ENCODE peak calls at places on chromosomes 2 and 18, in nine cellular contexts. M is progenitor cell of endocrine pancreas, Y is endothelial cell, B is HFFc6, H is BJ, E is adrenal gland, U is GM13976, A is astrocyte, T is fibroblast of the aortic adventitia. I is an unnamed sample.

GRCh38 chr2:199680482-199680881 is 170.5 kb downstream of the FTCDNL1 start:
- DNase-seq in M (no peak), Y (no peak), B (no peak), H (no peak), E (no peak), U (no peak), A (no peak), T (no peak), I (no peak)

GRCh38 chr2:145220496-145220895 is 700.6 kb upstream of the ZEB2 start:
- DNase-seq in M (no peak), Y (no peak), B (no peak), H (no peak), E (no peak), U (no peak), A (no peak), T (no peak), I (no peak)

GRCh38 chr2:120419073-120419472 is 73.1 kb downstream of the INHBB start:
- DNase-seq in M (no peak), Y (no peak), B (no peak), H (no peak), E (no peak), U (no peak), A (no peak), T (no peak), I (no peak)

GRCh38 chr2:79903601-79904000 is 390.8 kb downstream of the CTNNA2 start:
- DNase-seq in M (no peak), Y (no peak), B (no peak), H (no peak), E (no peak), U (no peak), A (no peak), T (no peak), I (no peak)

GRCh38 chr18:11728247-11728646 is 39.2 kb downstream of the GNAL start:
- DNase-seq in M (no peak), Y (peak), B (no peak), H (no peak), E (no peak), U (peak), A (no peak), T (peak), I (peak)

GRCh38 chr2:136207665-136208064 is 89.7 kb upstream of the CXCR4 start:
- DNase-seq in M (no peak), Y (no peak), B (no peak), H (no peak), E (no peak), U (no peak), A (no peak), T (no peak), I (no peak)

GRCh38 chr2:101120124-101120996 is 30.8 kb downstream of the TBC1D8 start:
- DNase-seq in M (no peak), Y (no peak), B (peak), H (peak), E (peak), U (no peak), A (peak), T (peak), I (peak)

GRCh38 chr2:189254268-189254883 is 74.8 kb upstream of the COL5A2 start:
- DNase-seq in M (no peak), Y (no peak), B (peak), H (peak), E (no peak), U (no peak), A (peak), T (peak), I (peak)

GRCh38 chr2:85887566-85888019 is 1.2 kb downstream of the ST3GAL5 start:
- DNase-seq in M (no peak), Y (peak), B (peak), H (no peak), E (peak), U (peak), A (no peak), T (peak), I (peak)

GRCh38 chr2:231926180-231926741 is at the start of gene NPPC:
- DNase-seq in M (peak), Y (peak), B (peak), H (no peak), E (peak), U (peak), A (peak), T (peak), I (peak)

GRCh38 chr2:172342056-172342455 is 85.3 kb upstream of the ITGA6 start:
- DNase-seq in M (no peak), Y (no peak), B (no peak), H (no peak), E (no peak), U (no peak), A (no peak), T (no peak), I (no peak)

GRCh38 chr18:8657873-8658521 is 47.4 kb upstream of the MTCL1 start:
- DNase-seq in M (no peak), Y (no peak), B (no peak), H (no peak), E (no peak), U (no peak), A (peak), T (peak), I (peak)

GRCh38 chr2:227534714-227535113 is 62.8 kb downstream of the AGFG1 start:
- DNase-seq in M (no peak), Y (no peak), B (no peak), H (no peak), E (no peak), U (no peak), A (no peak), T (no peak), I (no peak)

GRCh38 chr2:65064728-65065552 is 8.7 kb downstream of the CEP68 start:
- DNase-seq in M (no peak), Y (no peak), B (peak), H (peak), E (peak), U (peak), A (peak), T (peak), I (peak)

GRCh38 chr18:58386780-58387179 is 242.1 kb downstream of the ALPK2 start:
- DNase-seq in M (no peak), Y (no peak), B (no peak), H (no peak), E (no peak), U (no peak), A (no peak), T (no peak), I (no peak)

GRCh38 chr2:189535433-189535832 is 45.2 kb downstream of the SLC40A1 start:
- DNase-seq in M (no peak), Y (no peak), B (no peak), H (no peak), E (no peak), U (no peak), A (no peak), T (no peak), I (no peak)

GRCh38 chr2:170942615-170943014 is 13.6 kb downstream of the GORASP2 start:
- DNase-seq in M (no peak), Y (no peak), B (no peak), H (peak), E (no peak), U (no peak), A (no peak), T (no peak), I (no peak)

GRCh38 chr2:238970553-238971081 is 122.7 kb downstream of the TWIST2 start:
- DNase-seq in M (peak), Y (peak), B (peak), H (no peak), E (peak), U (peak), A (peak), T (peak), I (peak)

GRCh38 chr18:27057459-27058302 is 127.4 kb downstream of the CHST9 start:
- DNase-seq in M (no peak), Y (no peak), B (no peak), H (no peak), E (no peak), U (no peak), A (no peak), T (no peak), I (no peak)

GRCh38 chr2:39308778-39309177 is 65.0 kb upstream of the CDKL4 start:
- DNase-seq in M (no peak), Y (no peak), B (no peak), H (no peak), E (no peak), U (no peak), A (no peak), T (no peak), I (no peak)

GRCh38 chr2:194291104-194291503 is 1365.9 kb upstream of the SLC39A10 start:
- DNase-seq in M (no peak), Y (no peak), B (no peak), H (no peak), E (no peak), U (no peak), A (no peak), T (no peak), I (no peak)

GRCh38 chr2:222576390-222577081 is 79.4 kb downstream of the FARSB start:
- DNase-seq in M (no peak), Y (no peak), B (peak), H (no peak), E (no peak), U (no peak), A (no peak), T (no peak), I (no peak)

GRCh38 chr18:40851014-40851429 is 1104.0 kb upstream of the PIK3C3 start:
- DNase-seq in M (no peak), Y (no peak), B (no peak), H (no peak), E (no peak), U (no peak), A (peak), T (peak), I (peak)

GRCh38 chr2:177598321-177598922 is 205.8 kb downstream of the AGPS start:
- DNase-seq in M (no peak), Y (no peak), B (no peak), H (peak), E (no peak), U (no peak), A (peak), T (peak), I (peak)

GRCh38 chr2:105328281-105329196 is 996 bp downstream of the TGFBRAP1 start:
- DNase-seq in M (no peak), Y (no peak), B (peak), H (no peak), E (peak), U (peak), A (no peak), T (peak), I (peak)

GRCh38 chr2:197786010-197786877 is 1.1 kb upstream of the BOLL start:
- DNase-seq in M (peak), Y (peak), B (no peak), H (no peak), E (no peak), U (peak), A (no peak), T (no peak), I (no peak)

GRCh38 chr2:140338827-140339226 is 1558.6 kb upstream of the NXPH2 start:
- DNase-seq in M (no peak), Y (no peak), B (no peak), H (no peak), E (no peak), U (no peak), A (no peak), T (no peak), I (no peak)

GRCh38 chr2:101410716-101411115 is 23.4 kb upstream of the CREG2 start:
- DNase-seq in M (no peak), Y (no peak), B (no peak), H (no peak), E (no peak), U (no peak), A (no peak), T (no peak), I (no peak)

GRCh38 chr18:70373062-70373519 is 84.2 kb downstream of the SOCS6 start:
- DNase-seq in M (no peak), Y (no peak), B (peak), H (peak), E (no peak), U (no peak), A (peak), T (peak), I (peak)

GRCh38 chr2:38723173-38723572 is 28.0 kb downstream of the SRSF7 start:
- DNase-seq in M (no peak), Y (no peak), B (no peak), H (no peak), E (no peak), U (peak), A (no peak), T (no peak), I (no peak)

GRCh38 chr2:122519366-122519765 is 763.9 kb downstream of the TSN start:
- DNase-seq in M (no peak), Y (no peak), B (no peak), H (no peak), E (no peak), U (no peak), A (no peak), T (no peak), I (peak)

GRCh38 chr18:35474884-35475283 is 22.9 kb downstream of the INO80C start:
- DNase-seq in M (no peak), Y (no peak), B (no peak), H (no peak), E (no peak), U (no peak), A (peak), T (no peak), I (peak)

GRCh38 chr2:19933351-19933981 is 31.7 kb upstream of the TTC32 start:
- DNase-seq in M (no peak), Y (no peak), B (peak), H (peak), E (no peak), U (peak), A (peak), T (peak), I (peak)

GRCh38 chr2:64922482-64923384 is 66.5 kb upstream of the SLC1A4 start:
- DNase-seq in M (peak), Y (no peak), B (no peak), H (no peak), E (peak), U (no peak), A (no peak), T (no peak), I (no peak)

GRCh38 chr2:231461516-231461971 is 2.7 kb downstream of the NCL start:
- DNase-seq in M (no peak), Y (no peak), B (no peak), H (no peak), E (no peak), U (no peak), A (no peak), T (no peak), I (no peak)

GRCh38 chr18:37393945-37394609 is 171.5 kb downstream of the CELF4 start:
- DNase-seq in M (peak), Y (peak), B (peak), H (peak), E (peak), U (peak), A (peak), T (peak), I (peak)
- TF ChIP-seq CTCF in M (peak), Y (no peak), B (peak), H (peak), E (no peak), U (no peak), A (no peak), T (no peak), I (no peak)

GRCh38 chr18:77749189-77749588 is 499.5 kb downstream of the GALR1 start:
- DNase-seq in M (no peak), Y (peak), B (no peak), H (no peak), E (no peak), U (no peak), A (no peak), T (no peak), I (no peak)
- TF ChIP-seq CTCF in M (peak), Y (peak), B (peak), H (no peak), E (no peak), U (peak), A (no peak), T (no peak), I (peak)

GRCh38 chr2:75787532-75788132 is 76.9 kb upstream of the GCFC2 start:
- DNase-seq in M (no peak), Y (no peak), B (peak), H (no peak), E (no peak), U (no peak), A (peak), T (peak), I (peak)
- TF ChIP-seq CTCF in M (peak), Y (peak), B (peak), H (peak), E (peak), U (peak), A (peak), T (peak), I (peak)

DNA sequence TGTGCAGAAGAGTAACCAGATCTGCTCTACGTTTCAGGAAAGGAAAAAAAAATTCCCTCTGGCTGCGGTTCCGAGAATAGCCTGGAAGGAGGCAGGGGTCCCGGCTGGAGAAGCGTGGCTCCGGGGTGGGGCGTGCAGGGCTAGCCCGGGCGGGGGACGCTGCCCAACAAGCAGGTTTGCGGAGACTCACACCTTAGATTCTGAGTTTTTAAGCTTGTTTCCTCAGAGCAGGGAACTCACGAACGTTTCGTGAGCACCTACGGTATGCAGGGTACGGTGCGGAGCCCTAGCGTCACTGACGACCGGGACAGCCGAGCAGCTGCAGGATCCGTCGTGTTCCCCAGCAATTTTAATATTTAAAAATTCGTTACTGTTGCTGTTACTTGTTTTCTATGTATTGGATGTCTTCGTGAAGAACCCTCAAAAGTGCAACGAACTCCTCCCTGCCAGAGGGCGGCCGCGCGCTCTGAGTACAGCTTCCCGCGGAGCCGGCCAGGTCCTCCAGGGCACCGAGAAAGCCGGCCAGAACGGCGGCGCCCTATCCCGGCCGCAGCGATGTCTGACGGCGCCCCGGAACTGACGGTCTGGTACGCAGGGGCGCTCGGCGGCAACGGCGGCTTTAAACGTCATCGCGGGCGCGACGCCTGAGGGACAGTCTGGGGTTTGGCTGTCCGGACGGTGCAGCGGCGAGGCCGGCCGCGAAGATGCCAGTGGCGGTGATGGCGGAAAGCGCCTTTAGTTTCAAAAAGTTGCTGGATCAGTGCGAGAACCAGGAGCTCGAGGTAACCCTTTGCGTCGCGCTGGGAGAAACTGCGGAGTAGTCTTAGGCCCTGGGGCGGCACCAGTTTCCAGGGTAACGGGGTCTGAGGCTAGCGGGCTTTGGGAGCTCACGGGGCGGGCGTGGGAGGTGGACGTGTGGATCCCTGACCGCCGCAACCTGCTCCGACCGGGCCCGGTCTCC is at the start of gene COPS8:
- DNase-seq in M (peak), Y (peak), B (peak), H (peak), E (peak), U (peak), A (peak), T (peak), I (peak)
- TF ChIP-seq CTCF in M (peak), Y (no peak), B (peak), H (peak), E (peak), U (peak), A (no peak), T (peak), I (peak)

DNA sequence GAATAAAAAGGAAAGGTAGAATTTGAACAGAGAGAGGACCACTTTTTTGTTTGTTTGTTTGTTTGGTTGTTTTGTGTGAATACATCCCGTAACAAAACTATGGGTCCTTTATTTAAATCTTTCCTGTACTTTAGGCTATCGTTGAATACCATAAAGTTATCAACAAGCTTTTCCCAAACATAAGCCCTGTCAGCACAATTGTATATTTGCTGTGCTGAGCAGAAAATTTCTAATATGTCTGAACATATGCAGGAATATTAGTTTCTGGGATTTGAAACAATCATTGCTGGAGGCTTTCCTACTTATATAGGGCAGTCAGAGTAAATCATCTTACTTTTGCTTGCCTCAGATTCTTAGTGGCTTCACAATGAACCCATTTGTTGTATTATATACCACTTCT is 536.4 kb downstream of the CNTNAP5 start:
- DNase-seq in M (no peak), Y (no peak), B (no peak), H (no peak), E (no peak), U (no peak), A (no peak), T (no peak), I (no peak)
- TF ChIP-seq CTCF in M (no peak), Y (no peak), B (no peak), H (no peak), E (no peak), U (no peak), A (no peak), T (no peak), I (no peak)

GRCh38 chr2:235739704-235740415 is 246.0 kb downstream of the AGAP1 start:
- DNase-seq in M (no peak), Y (no peak), B (no peak), H (no peak), E (no peak), U (no peak), A (no peak), T (no peak), I (no peak)

GRCh38 chr2:235744161-235744560 is 250.3 kb downstream of the AGAP1 start:
- DNase-seq in M (no peak), Y (no peak), B (no peak), H (no peak), E (no peak), U (no peak), A (no peak), T (no peak), I (no peak)

GRCh38 chr2:235737840-235738239 is 244.0 kb downstream of the AGAP1 start:
- DNase-seq in M (no peak), Y (no peak), B (no peak), H (no peak), E (no peak), U (no peak), A (no peak), T (no peak), I (no peak)

GRCh38 chr2:235737396-235737795 is 243.6 kb downstream of the AGAP1 start:
- DNase-seq in M (no peak), Y (no peak), B (no peak), H (no peak), E (no peak), U (no peak), A (no peak), T (no peak), I (no peak)

GRCh38 chr2:235740821-235741220 is 247.0 kb downstream of the AGAP1 start:
- DNase-seq in M (no peak), Y (peak), B (no peak), H (no peak), E (no peak), U (no peak), A (no peak), T (no peak), I (no peak)
- TF ChIP-seq CTCF in M (peak), Y (no peak), B (peak), H (peak), E (no peak), U (no peak), A (peak), T (peak), I (peak)